ENCODE peak calls at places on chromosomes 6 and 20, in six cellular contexts. U is activated T-cell treated with anti-CD3 and anti-CD28 coated beads for 48 hours, Q is IMR-90, L is MCF 10A, Z is nephron progenitor cell, J is mesenchymal stem cell. C is an unnamed sample.

GRCh38 chr6:90038951-90039653 is 144.8 kb downstream of the GJA10 start:
- DNase-seq in U (no peak), Q (peak; percentile 65), L (no peak), Z (no peak), J (no peak), C (no peak)

GRCh38 chr6:42498473-42499128 is 46.9 kb upstream of the TRERF1 start:
- DNase-seq in U (no peak), Q (no peak), L (no peak), Z (no peak), J (peak; percentile 13), C (no peak)

GRCh38 chr20:1533059-1533458 is 24.4 kb downstream of the SIRPD start:
- DNase-seq in U (no peak), Q (no peak), L (peak; percentile 40), Z (no peak), J (no peak), C (no peak)

GRCh38 chr6:160513836-160514235 is 150.2 kb downstream of the LPA start:
- DNase-seq in U (no peak), Q (no peak), L (peak; percentile 29), Z (no peak), J (peak; percentile 38), C (no peak)

GRCh38 chr20:36881888-36882287 is 6.0 kb downstream of the TLDC2 start:
- DNase-seq in U (no peak), Q (no peak), L (peak; percentile 54), Z (no peak), J (no peak), C (no peak)

GRCh38 chr20:51310216-51310615 is 232.3 kb downstream of the NFATC2 start:
- DNase-seq in U (no peak), Q (no peak), L (no peak), Z (no peak), J (peak; percentile 42), C (no peak)

GRCh38 chr6:5260111-5260620 is 584 bp downstream of the LYRM4 start:
- DNase-seq in U (peak; percentile 64), Q (peak; percentile 39), L (peak; percentile 81), Z (peak; percentile 44), J (peak; percentile 67), C (peak; percentile 58)

GRCh38 chr20:9839626-9840025 is 750 bp upstream of the PAK5 start:
- DNase-seq in U (no peak), Q (no peak), L (peak; percentile 18), Z (no peak), J (no peak), C (no peak)

GRCh38 chr20:9301129-9302072 is 213.0 kb upstream of the LAMP5 start:
- DNase-seq in U (no peak), Q (peak; percentile 89), L (peak; percentile 85), Z (no peak), J (peak; percentile 74), C (no peak)

GRCh38 chr6:104123227-104123626 is 736.5 kb downstream of the HACE1 start:
- DNase-seq in U (no peak), Q (no peak), L (no peak), Z (no peak), J (no peak), C (no peak)

GRCh38 chr6:167733740-167734661 is 92.7 kb upstream of the AFDN start:
- DNase-seq in U (no peak), Q (no peak), L (peak; percentile 72), Z (no peak), J (peak; percentile 86), C (no peak)

GRCh38 chr20:37581246-37581645 is 53.6 kb upstream of the BLCAP start:
- DNase-seq in U (no peak), Q (no peak), L (no peak), Z (no peak), J (no peak), C (no peak)

GRCh38 chr6:108142240-108142639 is 23.6 kb upstream of the NR2E1 start:
- DNase-seq in U (no peak), Q (no peak), L (no peak), Z (no peak), J (no peak), C (no peak)

GRCh38 chr6:48664850-48665249 is 553.9 kb upstream of the PTCHD4 start:
- DNase-seq in U (no peak), Q (peak; percentile 15), L (no peak), Z (no peak), J (no peak), C (no peak)

GRCh38 chr6:75830959-75831885 is 82.2 kb downstream of the MYO6 start:
- DNase-seq in U (no peak), Q (peak; percentile 77), L (peak; percentile 65), Z (no peak), J (peak; percentile 17), C (no peak)

C was measured in endothelial cell.